ENCODE peak calls at places on chromosome 17, in eight cellular contexts. T is NCI-H510A treated with DMSO at 0.1 percent for 48 hours; P is NCI-H1048; C is activated CD4-positive, CD25-positive, alpha-beta regulatory T cell; V is GM06990; K is testis; X is DMS79; G is naive B cell. L is an unnamed sample.

GRCh38 chr17:76053230-76054111 is 18.8 kb downstream of the SRP68 start:
- DNase-seq in K (no peak), G (no peak), X (no peak), V (no peak), T (no peak), P (no peak), C (no peak), L (no peak)

GRCh38 chr17:61218438-61218837 is 181.2 kb upstream of the TBX2 start:
- DNase-seq in K (no peak), X (no peak), P (no peak), G (no peak), T (no peak), C (no peak), V (no peak), L (no peak)

GRCh38 chr17:6427284-6427781 is 7.6 kb downstream of the AIPL1 start:
- DNase-seq in K (no peak), V (no peak), X (no peak), C (no peak), T (no peak), G (peak), P (no peak), L (no peak)

GRCh38 chr17:6347776-6348175 is 87.1 kb downstream of the AIPL1 start:
- DNase-seq in P (no peak), X (no peak), T (no peak), C (no peak), K (no peak), V (no peak), G (no peak), L (peak)

GRCh38 chr17:61247438-61247837 is 152.2 kb upstream of the TBX2 start:
- DNase-seq in T (no peak), P (no peak), C (no peak), V (no peak), G (no peak), X (peak), K (peak), L (no peak)

GRCh38 chr17:69327060-69327831 is at the start of gene ABCA5:
- DNase-seq in V (peak), G (peak), T (peak), K (peak), C (peak), X (peak), P (peak), L (peak)

GRCh38 chr17:1752425-1752941 is 9.4 kb upstream of the SERPINF1 start:
- DNase-seq in X (no peak), C (no peak), T (no peak), G (peak), V (no peak), K (peak), P (no peak), L (no peak)

GRCh38 chr17:4389079-4389478 is 22.6 kb upstream of the UBE2G1 start:
- DNase-seq in P (no peak), T (peak), C (no peak), V (no peak), X (no peak), G (no peak), K (no peak), L (no peak)

GRCh38 chr17:9401434-9401833 is 174.2 kb downstream of the STX8 start:
- DNase-seq in C (no peak), T (no peak), K (no peak), V (no peak), P (no peak), X (no peak), G (no peak), L (no peak)

GRCh38 chr17:59327136-59327878 is 4.1 kb upstream of the YPEL2 start:
- DNase-seq in T (no peak), G (no peak), K (no peak), C (no peak), X (no peak), P (no peak), V (no peak), L (no peak)

GRCh38 chr17:61310611-61311010 is 89.0 kb upstream of the TBX2 start:
- DNase-seq in C (no peak), K (no peak), V (no peak), P (no peak), G (no peak), T (no peak), X (no peak), L (no peak)

GRCh38 chr17:57995076-57995956 is 7.3 kb upstream of the VEZF1 start:
- DNase-seq in T (peak), V (peak), C (peak), G (peak), X (no peak), P (no peak), K (peak), L (no peak)

GRCh38 chr17:58371300-58371950 is 19.4 kb upstream of the SUPT4H1 start:
- DNase-seq in T (no peak), K (no peak), C (no peak), V (no peak), P (no peak), G (no peak), X (no peak), L (no peak)

GRCh38 chr17:27488263-27488662 is 32.0 kb downstream of the KSR1 start:
- DNase-seq in G (no peak), K (no peak), V (no peak), X (no peak), C (no peak), T (no peak), P (no peak), L (no peak)

GRCh38 chr17:31329221-31329620 is 7.8 kb upstream of the EVI2A start:
- DNase-seq in X (no peak), T (no peak), C (no peak), G (no peak), V (no peak), K (no peak), P (no peak), L (no peak)

GRCh38 chr17:34895388-34895787 is 65.9 kb downstream of the CCT6B start:
- DNase-seq in P (no peak), X (peak), G (no peak), V (no peak), K (no peak), T (no peak), C (no peak), L (no peak)

GRCh38 chr17:48123111-48123510 is 15.5 kb downstream of the SNX11 start:
- DNase-seq in C (no peak), T (peak), P (no peak), G (no peak), K (no peak), V (no peak), X (no peak), L (no peak)

GRCh38 chr17:7007143-7007542 is 5.3 kb upstream of the RNASEK start:
- DNase-seq in K (no peak), V (no peak), P (no peak), T (no peak), X (no peak), C (no peak), G (no peak), L (no peak)

GRCh38 chr17:17900615-17901520 is 64.1 kb upstream of the SREBF1 start:
- DNase-seq in X (peak), P (no peak), K (peak), G (no peak), T (peak), V (no peak), C (no peak), L (no peak)

GRCh38 chr17:27552467-27552779 is 78.6 kb upstream of the LGALS9 start:
- DNase-seq in V (no peak), G (no peak), P (no peak), X (no peak), T (no peak), C (no peak), K (no peak), L (no peak)

GRCh38 chr17:17836818-17837379 is at the start of gene SREBF1:
- DNase-seq in V (peak), G (peak), T (no peak), K (peak), C (no peak), P (no peak), X (no peak), L (peak)

GRCh38 chr17:66098040-66098439 is 93.9 kb downstream of the CEP112 start:
- DNase-seq in P (no peak), T (no peak), C (no peak), K (no peak), G (no peak), X (no peak), V (no peak), L (no peak)

GRCh38 chr17:3594056-3594810 is 15.0 kb downstream of the TRPV1 start:
- DNase-seq in K (peak), X (no peak), T (no peak), P (no peak), C (no peak), V (no peak), G (no peak), L (no peak)

GRCh38 chr17:10683853-10684252 is 13.5 kb downstream of the SCO1 start:
- DNase-seq in P (no peak), X (no peak), C (no peak), K (no peak), V (no peak), G (no peak), T (no peak), L (no peak)

GRCh38 chr17:36008998-36009665 is 7.8 kb upstream of the CCL15 start:
- DNase-seq in K (peak), T (no peak), P (no peak), C (no peak), X (no peak), V (peak), G (no peak), L (no peak)

GRCh38 chr17:80880650-80880989 is 111.0 kb upstream of the CHMP6 start:
- DNase-seq in K (no peak), G (no peak), P (no peak), C (no peak), T (no peak), X (no peak), V (no peak), L (no peak)

GRCh38 chr17:1590031-1590746 is 27.6 kb upstream of the PITPNA start:
- DNase-seq in K (peak), V (no peak), T (no peak), P (no peak), G (no peak), X (no peak), C (no peak), L (no peak)